ENCODE peak calls at places on chromosomes 13 and 19, in nine cellular contexts. W, Y, T, X, G, Z, Q, O and U are unnamed samples.

GRCh38 chr19:14053500-14053899 is 8.4 kb downstream of the PALM3 start:
- DNase-seq in W (no peak), Y (no peak), T (no peak), X (no peak), G (no peak), Z (no peak), Q (no peak), O (no peak), U (no peak)

GRCh38 chr13:36981156-36981743 is 17.9 kb downstream of the ALG5 start:
- DNase-seq in W (no peak), Y (no peak), T (no peak), X (no peak), G (no peak), Z (peak; percentile 75), Q (no peak), O (no peak), U (peak; percentile 45)

GRCh38 chr19:4337906-4338440 is 654 bp downstream of the STAP2 start:
- DNase-seq in W (peak; percentile 32), Y (peak; percentile 67), T (no peak), X (no peak), G (no peak), Z (no peak), Q (no peak), O (no peak), U (no peak)

GRCh38 chr13:99656092-99656745 is 154.9 kb downstream of the TM9SF2 start:
- DNase-seq in W (peak; percentile 72), Y (peak; percentile 85), T (peak; percentile 70), X (peak; percentile 84), G (peak; percentile 55), Z (peak; percentile 78), Q (peak; percentile 70), O (peak; percentile 77), U (peak; percentile 47)

GRCh38 chr13:98476106-98476505 is 100.8 kb downstream of the STK24 start:
- DNase-seq in W (no peak), Y (no peak), T (no peak), X (no peak), G (no peak), Z (no peak), Q (no peak), O (no peak), U (no peak)

GRCh38 chr19:29873024-29873800 is 61.4 kb downstream of the CCNE1 start:
- DNase-seq in W (no peak), Y (peak; percentile 78), T (peak; percentile 83), X (peak; percentile 48), G (no peak), Z (no peak), Q (peak; percentile 51), O (no peak), U (peak; percentile 85)

GRCh38 chr13:40968416-40969000 is 50.6 kb downstream of the ELF1 start:
- DNase-seq in W (no peak), Y (no peak), T (no peak), X (no peak), G (no peak), Z (no peak), Q (no peak), O (no peak), U (no peak)

GRCh38 chr13:26457212-26457611 is 100.3 kb upstream of the WASF3 start:
- DNase-seq in W (no peak), Y (no peak), T (no peak), X (no peak), G (no peak), Z (no peak), Q (no peak), O (no peak), U (peak; percentile 5)

GRCh38 chr19:35216833-35217707 is 11.5 kb downstream of the FAM187B start:
- DNase-seq in W (no peak), Y (peak; percentile 47), T (no peak), X (peak; percentile 70), G (no peak), Z (no peak), Q (no peak), O (no peak), U (no peak)

GRCh38 chr13:111175372-111175771 is 60.3 kb downstream of the ARHGEF7 start:
- DNase-seq in W (no peak), Y (no peak), T (no peak), X (no peak), G (no peak), Z (no peak), Q (no peak), O (no peak), U (no peak)

GRCh38 chr19:56309511-56310185 is 5.0 kb downstream of the ZSCAN5A start:
- DNase-seq in W (no peak), Y (peak; percentile 77), T (peak; percentile 65), X (peak; percentile 32), G (peak; percentile 56), Z (peak; percentile 41), Q (peak; percentile 49), O (peak; percentile 36), U (no peak)

GRCh38 chr19:51566489-51567100 is 4.5 kb upstream of the ZNF175 start:
- DNase-seq in W (no peak), Y (peak; percentile 53), T (no peak), X (no peak), G (no peak), Z (no peak), Q (no peak), O (no peak), U (no peak)

GRCh38 chr13:94344126-94344863 is 135.2 kb downstream of the DCT start:
- DNase-seq in W (no peak), Y (no peak), T (no peak), X (no peak), G (no peak), Z (peak; percentile 71), Q (no peak), O (peak; percentile 74), U (no peak)

GRCh38 chr13:27708325-27708724 is 84.0 kb upstream of the GSX1 start:
- DNase-seq in W (no peak), Y (no peak), T (no peak), X (no peak), G (no peak), Z (no peak), Q (no peak), O (no peak), U (no peak)

GRCh38 chr13:111160648-111161047 is 45.5 kb downstream of the ARHGEF7 start:
- DNase-seq in W (no peak), Y (no peak), T (no peak), X (no peak), G (no peak), Z (no peak), Q (no peak), O (no peak), U (no peak)

GRCh38 chr19:7862413-7862951 is 11.7 kb downstream of the PRR36 start:
- DNase-seq in W (no peak), Y (peak; percentile 78), T (peak; percentile 72), X (peak; percentile 67), G (peak; percentile 54), Z (peak; percentile 27), Q (peak; percentile 73), O (peak; percentile 40), U (peak; percentile 73)

GRCh38 chr19:47704024-47704423 is 9.2 kb upstream of the EHD2 start:
- DNase-seq in W (no peak), Y (no peak), T (no peak), X (no peak), G (no peak), Z (peak; percentile 85), Q (no peak), O (peak; percentile 95), U (no peak)

GRCh38 chr19:47702671-47703070 is 10.6 kb upstream of the EHD2 start:
- DNase-seq in W (no peak), Y (no peak), T (no peak), X (no peak), G (no peak), Z (no peak), Q (no peak), O (no peak), U (no peak)

GRCh38 chr19:47701717-47702552 is 11.3 kb upstream of the EHD2 start:
- DNase-seq in W (no peak), Y (no peak), T (no peak), X (no peak), G (no peak), Z (no peak), Q (no peak), O (no peak), U (no peak)

GRCh38 chr19:47704656-47705055 is 8.6 kb upstream of the EHD2 start:
- DNase-seq in W (no peak), Y (no peak), T (no peak), X (no peak), G (no peak), Z (no peak), Q (no peak), O (no peak), U (no peak)

GRCh38 chr19:47703301-47703700 is 9.9 kb upstream of the EHD2 start:
- DNase-seq in W (no peak), Y (no peak), T (no peak), X (no peak), G (no peak), Z (no peak), Q (no peak), O (no peak), U (no peak)
- TF ChIP-seq CTCF in W (no peak), Y (no peak), T (no peak), X (no peak), G (no peak), Z (no peak), Q (no peak), O (no peak), U (no peak)

GRCh38 chr19:10707440-10707839 is 6.2 kb downstream of the QTRT1 start:
- DNase-seq in W (no peak), Y (no peak), T (no peak), X (no peak), G (no peak), Z (no peak), Q (no peak), O (no peak), U (no peak)

GRCh38 chr19:10699650-10700335 is 1.4 kb upstream of the QTRT1 start:
- DNase-seq in W (no peak), Y (peak; percentile 62), T (no peak), X (peak; percentile 71), G (peak; percentile 48), Z (peak; percentile 66), Q (peak; percentile 61), O (peak; percentile 73), U (peak; percentile 63)

GRCh38 chr19:10706990-10707389 is 5.8 kb downstream of the QTRT1 start:
- DNase-seq in W (no peak), Y (peak; percentile 61), T (no peak), X (no peak), G (no peak), Z (no peak), Q (no peak), O (no peak), U (no peak)

GRCh38 chr19:10701955-10702307 is 692 bp downstream of the QTRT1 start:
- DNase-seq in W (no peak), Y (no peak), T (no peak), X (peak; percentile 21), G (no peak), Z (no peak), Q (no peak), O (no peak), U (no peak)
- TF ChIP-seq CTCF in W (no peak), Y (peak; percentile 5), T (no peak), X (no peak), G (no peak), Z (no peak), Q (no peak), O (no peak), U (no peak)

GRCh38 chr13:52827839-52828238 is 20.6 kb downstream of the PCDH8 start:
- DNase-seq in W (no peak), Y (no peak), T (no peak), X (no peak), G (no peak), Z (no peak), Q (no peak), O (no peak), U (no peak)
- TF ChIP-seq CTCF in W (no peak), Y (no peak), T (no peak), X (no peak), G (no peak), Z (no peak), Q (no peak), O (no peak), U (no peak)

GRCh38 chr13:91017669-91018053 is 329.8 kb upstream of the MIR17HG start:
- DNase-seq in W (no peak), Y (no peak), T (no peak), X (no peak), G (peak; percentile 31), Z (peak; percentile 1), Q (no peak), O (no peak), U (peak; percentile 41)
- TF ChIP-seq CTCF in W (no peak), Y (no peak), T (no peak), X (no peak), G (no peak), Z (no peak), Q (no peak), O (no peak), U (no peak)